ENCODE peak calls at places on chromosomes 13 and 19, in six cellular contexts. G is HT-29; X is GM04504; Y is stimulated activated CD8-positive, alpha-beta memory T cell treated with anti-CD3 and anti-CD28 coated beads, Interleukin-4, amount 100 ng/mL, for 24 hours; O is AG04449; H is activated naive CD8-positive, alpha-beta T cell treated with anti-CD3 and anti-CD28 coated beads for 36 hours. V is an unnamed sample.

GRCh38 chr19:686589-687297 is 8.5 kb downstream of the PRSS57 start:
- DNase-seq in G (no peak), O (no peak), Y (no peak), X (no peak), H (no peak), V (no peak)

GRCh38 chr19:41134616-41135015 is 20.4 kb downstream of the CYP2F1 start:
- DNase-seq in X (no peak), G (no peak), H (no peak), O (no peak), Y (no peak), V (no peak)

GRCh38 chr19:17420267-17420924 is 549 bp downstream of the MVB12A start:
- DNase-seq in H (peak; percentile 35), G (peak; percentile 10), Y (no peak), X (no peak), O (no peak), V (peak; percentile 29)

GRCh38 chr13:114112231-114112825 is 20.1 kb downstream of the RASA3 start:
- DNase-seq in H (no peak), O (no peak), X (no peak), Y (no peak), G (no peak), V (no peak)

GRCh38 chr19:57282011-57282636 is 1.8 kb downstream of the ZNF460 start:
- DNase-seq in H (peak; percentile 24), Y (no peak), O (no peak), X (no peak), G (no peak), V (no peak)

GRCh38 chr19:11506101-11506555 is 489 bp upstream of the ZNF653 start:
- DNase-seq in H (no peak), Y (no peak), O (no peak), X (no peak), G (no peak), V (no peak)

GRCh38 chr13:80132741-80133601 is 208.0 kb downstream of the SPRY2 start:
- DNase-seq in G (peak; percentile 89), X (no peak), O (no peak), Y (no peak), H (no peak), V (peak; percentile 94)

GRCh38 chr19:38556521-38557174 is 61.1 kb downstream of the MAP4K1 start:
- DNase-seq in Y (no peak), O (no peak), X (no peak), H (no peak), G (peak; percentile 25), V (no peak)

GRCh38 chr19:22608441-22608840 is 25.7 kb upstream of the ZNF492 start:
- DNase-seq in Y (no peak), H (no peak), O (no peak), G (no peak), X (no peak), V (no peak)

GRCh38 chr19:1264801-1265610 is 4.1 kb upstream of the CIRBP start:
- DNase-seq in H (no peak), G (peak; percentile 70), Y (no peak), O (no peak), X (peak; percentile 87), V (peak; percentile 88)